ENCODE peak calls at places on chromosomes 16 and 17, in five cellular contexts. Z, G, P, W and N are unnamed samples.
A peak's percentile ranks its signal among the peaks of the same experiment; 100 is the strongest.

GRCh38 chr17:2814499-2815341 is 18.5 kb downstream of the RAP1GAP2 start:
- DNase-seq in Z (no peak), G (no peak), P (peak; percentile 62), W (no peak), N (no peak)

GRCh38 chr17:71942626-71943025 is 178.2 kb upstream of the SOX9 start:
- DNase-seq in Z (no peak), G (no peak), P (no peak), W (no peak), N (no peak)

GRCh38 chr16:48632137-48632774 is 22.3 kb upstream of the N4BP1 start:
- DNase-seq in Z (no peak), G (no peak), P (no peak), W (peak; percentile 17), N (peak; percentile 80)

GRCh38 chr16:1653023-1653422 is 25.1 kb upstream of the JPT2 start:
- DNase-seq in Z (no peak), G (no peak), P (no peak), W (no peak), N (no peak)

GRCh38 chr16:61791465-61791864 is 244.8 kb downstream of the CDH8 start:
- DNase-seq in Z (no peak), G (no peak), P (no peak), W (no peak), N (no peak)

GRCh38 chr16:70402916-70403659 is 35.8 kb downstream of the ST3GAL2 start:
- DNase-seq in Z (no peak), G (no peak), P (no peak), W (no peak), N (peak; percentile 44)

GRCh38 chr16:53817117-53817516 is 113.2 kb downstream of the FTO start:
- DNase-seq in Z (peak; percentile 62), G (no peak), P (no peak), W (no peak), N (no peak)

GRCh38 chr16:7521834-7522233 is 189.2 kb downstream of the RBFOX1 start:
- DNase-seq in Z (no peak), G (no peak), P (no peak), W (no peak), N (no peak)

GRCh38 chr16:64864232-64864803 is 257.5 kb downstream of the CDH11 start:
- DNase-seq in Z (no peak), G (no peak), P (no peak), W (no peak), N (no peak)

GRCh38 chr17:43998552-43998951 is 5.9 kb upstream of the NAGS start:
- DNase-seq in Z (no peak), G (no peak), P (no peak), W (no peak), N (no peak)

GRCh38 chr17:43999024-43999423 is 5.4 kb upstream of the NAGS start:
- DNase-seq in Z (no peak), G (no peak), P (no peak), W (no peak), N (no peak)

GRCh38 chr17:43992641-43993040 is 11.8 kb upstream of the NAGS start:
- DNase-seq in Z (no peak), G (no peak), P (no peak), W (no peak), N (no peak)

GRCh38 chr17:43995150-43995471 is 9.3 kb upstream of the NAGS start:
- DNase-seq in Z (no peak), G (no peak), P (no peak), W (no peak), N (no peak)

GRCh38 chr17:43994272-43995149 is 9.9 kb upstream of the NAGS start:
- DNase-seq in Z (peak; percentile 94), G (peak; percentile 91), P (no peak), W (peak; percentile 92), N (peak; percentile 54)
- TF ChIP-seq KDM1A in Z (no peak), G (no peak), P (no peak), W (no peak), N (no peak)

GRCh38 chr16:66309-67182 is 5.9 kb downstream of the RHBDF1 start:
- DNase-seq in Z (no peak), G (no peak), P (no peak), W (no peak), N (no peak)
- TF ChIP-seq KDM1A in Z (no peak), G (no peak), P (no peak), W (no peak), N (no peak)

DNA sequence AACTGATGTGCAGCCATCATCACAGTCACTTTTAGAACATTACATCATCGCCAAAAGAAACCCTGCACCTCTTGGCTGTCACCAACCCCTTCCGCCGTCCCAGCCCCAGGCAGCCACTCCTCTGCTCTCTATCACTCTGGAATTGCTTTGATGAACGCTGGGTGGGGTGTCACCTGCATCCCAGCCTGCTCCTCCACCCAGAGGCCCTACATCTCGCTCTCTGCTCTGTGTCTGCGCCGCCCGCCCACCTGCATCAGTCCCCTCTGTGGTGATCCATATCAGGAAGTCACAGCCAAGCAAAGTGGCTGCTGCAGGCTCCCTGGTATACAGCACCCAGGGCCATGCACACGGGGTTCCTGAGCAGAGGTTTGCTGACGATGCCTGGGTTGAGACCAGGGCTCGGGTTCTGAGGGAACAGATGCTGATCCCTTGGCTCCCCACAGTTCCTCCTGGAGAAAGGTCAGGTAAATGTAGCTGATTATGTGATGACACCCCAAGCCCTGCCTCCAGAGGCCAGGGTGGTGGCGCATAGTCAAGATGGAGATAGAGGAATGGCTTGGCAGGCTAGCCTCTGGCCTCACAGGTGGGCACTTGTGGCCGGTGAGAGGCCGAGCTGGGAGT is 30.9 kb downstream of the MPRIP start:
- DNase-seq in Z (no peak), G (no peak), P (no peak), W (no peak), N (no peak)
- TF ChIP-seq KDM1A in Z (no peak), G (no peak), P (no peak), W (no peak), N (no peak)

GRCh38 chr17:19360772-19361171 is 1.8 kb downstream of the B9D1 start:
- DNase-seq in Z (no peak), G (no peak), P (no peak), W (no peak), N (no peak)
- TF ChIP-seq KDM1A in Z (no peak), G (no peak), P (no peak), W (no peak), N (no peak)

GRCh38 chr16:87436225-87437172 is 44.4 kb downstream of the MAP1LC3B start:
- DNase-seq in Z (no peak), G (no peak), P (no peak), W (no peak), N (no peak)
- TF ChIP-seq KDM1A in Z (no peak), G (no peak), P (no peak), W (no peak), N (no peak)